ENCODE peak calls at places on chromosomes 7 and 10, in ten cellular contexts. M is left ventricle myocardium inferior; Z is coronary artery; V is RWPE2; J is pancreas; Y is heart right ventricle; G is CD8-positive, alpha-beta memory T cell; C is esophagus squamous epithelium; R is naive thymus-derived CD4-positive, alpha-beta T cell; K is spleen. S is an unnamed sample.

GRCh38 chr7:90764848-90765570 is 168.9 kb downstream of the CDK14 start:
- DNase-seq in M (no peak), Z (no peak), V (no peak), J (no peak), Y (no peak), G (no peak), C (no peak), R (no peak), K (no peak), S (no peak)

GRCh38 chr7:106944035-106944665 is 79.1 kb downstream of the PIK3CG start:
- DNase-seq in M (no peak), Z (no peak), V (no peak), J (no peak), Y (no peak), G (no peak), C (no peak), R (no peak), K (no peak), S (no peak)

GRCh38 chr7:100049441-100050291 is at the start of gene ZSCAN21:
- DNase-seq in M (peak), Z (peak), V (peak), J (peak), Y (peak), G (peak), C (no peak), R (peak), K (peak), S (peak)

GRCh38 chr10:114309111-114309651 is 70.1 kb downstream of the VWA2 start:
- DNase-seq in M (no peak), Z (no peak), V (no peak), J (no peak), Y (no peak), G (no peak), C (no peak), R (no peak), K (peak), S (no peak)

GRCh38 chr10:71632896-71633600 is 86.5 kb downstream of the C10orf105 start:
- DNase-seq in M (no peak), Z (no peak), V (no peak), J (no peak), Y (no peak), G (no peak), C (no peak), R (no peak), K (no peak), S (peak)

GRCh38 chr10:3123571-3124411 is 48.8 kb downstream of the PITRM1 start:
- DNase-seq in M (peak), Z (no peak), V (no peak), J (no peak), Y (peak), G (no peak), C (no peak), R (no peak), K (no peak), S (no peak)

GRCh38 chr7:50826371-50827172 is 43.9 kb upstream of the GRB10 start:
- DNase-seq in M (no peak), Z (no peak), V (peak), J (no peak), Y (no peak), G (no peak), C (no peak), R (no peak), K (no peak), S (peak)

GRCh38 chr7:136807598-136807997 is 60.9 kb upstream of the CHRM2 start:
- DNase-seq in M (no peak), Z (no peak), V (no peak), J (no peak), Y (no peak), G (no peak), C (no peak), R (no peak), K (no peak), S (no peak)

GRCh38 chr10:75195035-75195763 is 15.4 kb upstream of the VDAC2 start:
- DNase-seq in M (no peak), Z (no peak), V (no peak), J (no peak), Y (no peak), G (no peak), C (no peak), R (no peak), K (no peak), S (no peak)

GRCh38 chr10:43350139-43350538 is 21.3 kb upstream of the FXYD4 start:
- DNase-seq in M (no peak), Z (no peak), V (no peak), J (no peak), Y (no peak), G (no peak), C (no peak), R (no peak), K (no peak), S (peak)

GRCh38 chr10:125231813-125232475 is 71.6 kb upstream of the CTBP2 start:
- DNase-seq in M (no peak), Z (no peak), V (no peak), J (no peak), Y (no peak), G (no peak), C (no peak), R (no peak), K (no peak), S (no peak)

GRCh38 chr10:94193466-94193924 is 169.2 kb downstream of the NOC3L start:
- DNase-seq in M (no peak), Z (no peak), V (no peak), J (no peak), Y (no peak), G (no peak), C (no peak), R (no peak), K (no peak), S (no peak)

GRCh38 chr7:159104188-159105030 is 40.3 kb downstream of the VIPR2 start:
- DNase-seq in M (peak), Z (no peak), V (peak), J (peak), Y (peak), G (no peak), C (no peak), R (no peak), K (peak), S (no peak)

GRCh38 chr7:151520419-151521229 is 929 bp upstream of the RHEB start:
- DNase-seq in M (peak), Z (peak), V (peak), J (peak), Y (peak), G (no peak), C (no peak), R (peak), K (peak), S (peak)

GRCh38 chr7:6272481-6273323 is at the start of gene CYTH3:
- DNase-seq in M (peak), Z (peak), V (no peak), J (peak), Y (peak), G (peak), C (no peak), R (peak), K (peak), S (peak)

GRCh38 chr7:25926891-25927625 is 224.9 kb upstream of the NFE2L3 start:
- DNase-seq in M (no peak), Z (no peak), V (no peak), J (no peak), Y (no peak), G (no peak), C (no peak), R (no peak), K (no peak), S (no peak)

GRCh38 chr7:47574473-47575328 is 7.2 kb downstream of the TNS3 start:
- DNase-seq in M (no peak), Z (no peak), V (no peak), J (no peak), Y (peak), G (no peak), C (no peak), R (no peak), K (no peak), S (no peak)

GRCh38 chr7:132944774-132945173 is 137.1 kb downstream of the CHCHD3 start:
- DNase-seq in M (no peak), Z (no peak), V (no peak), J (no peak), Y (no peak), G (no peak), C (no peak), R (no peak), K (no peak), S (no peak)

GRCh38 chr10:124699471-124700292 is 44.5 kb downstream of the FAM53B start:
- DNase-seq in M (peak), Z (no peak), V (no peak), J (no peak), Y (no peak), G (no peak), C (no peak), R (no peak), K (peak), S (no peak)

GRCh38 chr10:19605806-19606205 is 210.4 kb upstream of the PLXDC2 start:
- DNase-seq in M (no peak), Z (no peak), V (no peak), J (no peak), Y (no peak), G (no peak), C (no peak), R (no peak), K (no peak), S (no peak)

GRCh38 chr7:96308253-96308949 is 13.5 kb downstream of the SLC25A13 start:
- DNase-seq in M (no peak), Z (no peak), V (no peak), J (no peak), Y (no peak), G (no peak), C (no peak), R (no peak), K (no peak), S (no peak)

GRCh38 chr7:138943061-138943460 is 38.1 kb downstream of the KIAA1549 start:
- DNase-seq in M (no peak), Z (peak), V (no peak), J (no peak), Y (no peak), G (no peak), C (no peak), R (no peak), K (no peak), S (no peak)

GRCh38 chr10:69438531-69439349 is 12.5 kb upstream of the TSPAN15 start:
- DNase-seq in M (no peak), Z (no peak), V (no peak), J (no peak), Y (no peak), G (no peak), C (no peak), R (no peak), K (peak), S (peak)

GRCh38 chr10:95278061-95278988 is 12.5 kb downstream of the PDLIM1 start:
- DNase-seq in M (no peak), Z (no peak), V (no peak), J (no peak), Y (no peak), G (no peak), C (no peak), R (no peak), K (no peak), S (no peak)

GRCh38 chr7:105638942-105639495 is 57.7 kb upstream of the EFCAB10 start:
- DNase-seq in M (no peak), Z (no peak), V (no peak), J (no peak), Y (no peak), G (no peak), C (no peak), R (no peak), K (no peak), S (no peak)

GRCh38 chr7:79668292-79668691 is 214.8 kb upstream of the MAGI2 start:
- DNase-seq in M (no peak), Z (no peak), V (no peak), J (no peak), Y (no peak), G (no peak), C (no peak), R (no peak), K (no peak), S (no peak)

GRCh38 chr10:102624751-102625330 is 19.4 kb upstream of the TRIM8 start:
- DNase-seq in M (peak), Z (no peak), V (peak), J (peak), Y (no peak), G (no peak), C (no peak), R (no peak), K (peak), S (no peak)
- H3K27ac ChIP-seq in M (peak), Z (peak), V (peak), J (peak), Y (peak), G (no peak), C (peak), R (no peak), K (peak), S (no peak)

GRCh38 chr7:116686033-116686432 is 14.0 kb downstream of the MET start:
- DNase-seq in M (no peak), Z (no peak), V (no peak), J (no peak), Y (no peak), G (no peak), C (no peak), R (no peak), K (no peak), S (no peak)

GRCh38 chr7:116687801-116688201 is 15.8 kb downstream of the MET start:
- DNase-seq in M (no peak), Z (no peak), V (no peak), J (no peak), Y (no peak), G (no peak), C (no peak), R (no peak), K (no peak), S (peak)

GRCh38 chr7:116689787-116690186 is 17.8 kb downstream of the MET start:
- DNase-seq in M (no peak), Z (no peak), V (no peak), J (no peak), Y (no peak), G (no peak), C (no peak), R (no peak), K (no peak), S (no peak)

GRCh38 chr7:116683786-116684185 is 11.8 kb downstream of the MET start:
- DNase-seq in M (no peak), Z (no peak), V (no peak), J (no peak), Y (no peak), G (no peak), C (no peak), R (no peak), K (no peak), S (no peak)

GRCh38 chr7:116686812-116687419 is 14.9 kb downstream of the MET start:
- DNase-seq in M (no peak), Z (no peak), V (no peak), J (no peak), Y (no peak), G (no peak), C (no peak), R (no peak), K (no peak), S (no peak)
- H3K4me3 ChIP-seq in M (no peak), Z (no peak), V (no peak), J (no peak), Y (no peak), G (no peak), C (no peak), R (no peak), K (no peak), S (no peak)

GRCh38 chr10:5373321-5373720 is 8.6 kb downstream of the UCN3 start:
- DNase-seq in M (no peak), Z (no peak), V (no peak), J (no peak), Y (no peak), G (no peak), C (no peak), R (no peak), K (no peak), S (no peak)
- H3K27ac ChIP-seq in M (no peak), Z (no peak), V (no peak), J (no peak), Y (no peak), G (no peak), C (no peak), R (no peak), K (no peak), S (no peak)

GRCh38 chr7:27631411-27631810 is 31.3 kb downstream of the HIBADH start:
- DNase-seq in M (no peak), Z (no peak), V (no peak), J (no peak), Y (no peak), G (no peak), C (no peak), R (no peak), K (no peak), S (no peak)
- H3K4me3 ChIP-seq in M (no peak), Z (no peak), V (no peak), J (no peak), Y (no peak), G (no peak), C (no peak), R (no peak), K (no peak), S (no peak)

GRCh38 chr7:77540402-77540822 is 3.3 kb downstream of the PTPN12 start:
- DNase-seq in M (no peak), Z (no peak), V (no peak), J (no peak), Y (no peak), G (no peak), C (no peak), R (no peak), K (no peak), S (peak)
- H3K27ac ChIP-seq in M (peak), Z (no peak), V (peak), J (no peak), Y (peak), G (no peak), C (peak), R (no peak), K (peak), S (no peak)

GRCh38 chr10:93063217-93063976 is 2.8 kb downstream of the CYP26C1 start:
- DNase-seq in M (no peak), Z (no peak), V (no peak), J (peak), Y (no peak), G (no peak), C (no peak), R (no peak), K (no peak), S (no peak)
- H3K4me3 ChIP-seq in M (peak), Z (peak), V (no peak), J (peak), Y (peak), G (no peak), C (peak), R (no peak), K (peak), S (no peak)

GRCh38 chr10:122490268-122490667 is 28.9 kb downstream of the HTRA1 start:
- DNase-seq in M (no peak), Z (no peak), V (no peak), J (no peak), Y (no peak), G (no peak), C (no peak), R (no peak), K (no peak), S (no peak)
- H3K27ac ChIP-seq in M (no peak), Z (peak), V (peak), J (no peak), Y (peak), G (no peak), C (no peak), R (no peak), K (no peak), S (no peak)

GRCh38 chr10:28669227-28670173 is 7.8 kb upstream of the BAMBI start:
- DNase-seq in M (no peak), Z (no peak), V (no peak), J (no peak), Y (no peak), G (no peak), C (no peak), R (no peak), K (no peak), S (no peak)
- H3K4me3 ChIP-seq in M (peak), Z (peak), V (peak), J (peak), Y (peak), G (no peak), C (peak), R (no peak), K (peak), S (no peak)

GRCh38 chr10:79441433-79441832 is 4.0 kb downstream of the ZCCHC24 start:
- DNase-seq in M (no peak), Z (no peak), V (no peak), J (no peak), Y (no peak), G (no peak), C (no peak), R (no peak), K (no peak), S (no peak)
- H3K27ac ChIP-seq in M (peak), Z (no peak), V (no peak), J (no peak), Y (no peak), G (no peak), C (peak), R (no peak), K (no peak), S (no peak)